ENCODE peak calls at places on chromosome 18, in eight cellular contexts. V, J, C, K, G, Y, L and X are unnamed samples.

GRCh38 chr18:54880706-54881105 is 52.4 kb downstream of the RAB27B start:
- DNase-seq in L (no peak), J (no peak), C (no peak), K (no peak), V (peak; percentile 94), G (no peak), Y (peak; percentile 92), X (no peak)

GRCh38 chr18:32333781-32334180 is 136.9 kb downstream of the GAREM1 start:
- DNase-seq in C (no peak), Y (no peak), G (no peak), L (no peak), J (no peak), V (no peak), K (no peak), X (no peak)

GRCh38 chr18:37564796-37565137 is 831 bp downstream of the CELF4 start:
- DNase-seq in J (no peak), C (no peak), G (peak; percentile 31), Y (peak; percentile 4), V (peak; percentile 83), L (peak; percentile 81), K (no peak), X (no peak)

GRCh38 chr18:22223263-22223960 is 54.0 kb downstream of the GATA6 start:
- DNase-seq in J (no peak), C (no peak), Y (peak; percentile 91), G (peak; percentile 33), K (no peak), V (peak; percentile 68), L (peak; percentile 95), X (peak; percentile 14)

GRCh38 chr18:31686572-31686971 is 2.2 kb upstream of the B4GALT6 start:
- DNase-seq in J (no peak), L (no peak), C (no peak), V (no peak), Y (no peak), G (no peak), K (no peak), X (no peak)

GRCh38 chr18:12944724-12945123 is 3.1 kb upstream of the SEH1L start:
- DNase-seq in G (no peak), J (no peak), V (no peak), Y (no peak), K (no peak), C (no peak), L (peak; percentile 44), X (no peak)

GRCh38 chr18:57791192-57791591 is 11.9 kb downstream of the ATP8B1 start:
- DNase-seq in K (no peak), C (no peak), J (no peak), L (peak; percentile 8), V (no peak), Y (no peak), G (no peak), X (no peak)

GRCh38 chr18:72830109-72830508 is 37.7 kb downstream of the NETO1 start:
- DNase-seq in G (peak; percentile 17), L (no peak), C (no peak), Y (no peak), V (peak; percentile 63), K (no peak), J (no peak), X (no peak)

GRCh38 chr18:5851998-5852397 is 43.3 kb downstream of the TMEM200C start:
- DNase-seq in Y (no peak), J (no peak), C (no peak), L (no peak), V (no peak), G (peak; percentile 5), K (no peak), X (no peak)